ENCODE peak calls at places on chromosomes 11 and 22, in five cellular contexts. One of them, this sample, is unnamed. For H3K36me3, the result is how much of the 10 kb centered on the place peaks cover.

GRCh38 chr11:35477871-35478270 is 47.5 kb downstream of the PAMR1 start:
- DNase-seq in fibroblast of lung: no peak
- DNase-seq in left ventricle myocardium inferior: no peak
- DNase-seq in CD8-positive, alpha-beta memory T cell: no peak
- DNase-seq in body of pancreas: no peak
- DNase-seq in this sample: no peak

GRCh38 chr11:134730596-134731538 is 318.8 kb upstream of the B3GAT1 start:
- DNase-seq in left ventricle myocardium inferior: no peak
- DNase-seq in body of pancreas: no peak
- DNase-seq in CD8-positive, alpha-beta memory T cell: no peak
- DNase-seq in fibroblast of lung: no peak
- DNase-seq in this sample: peak

GRCh38 chr11:7882860-7883259 is 48.2 kb downstream of the OR10A6 start:
- DNase-seq in body of pancreas: no peak
- DNase-seq in left ventricle myocardium inferior: no peak
- DNase-seq in fibroblast of lung: no peak
- DNase-seq in CD8-positive, alpha-beta memory T cell: no peak
- DNase-seq in this sample: no peak

GRCh38 chr11:17439316-17439782 is 37.3 kb downstream of the ABCC8 start:
- DNase-seq in body of pancreas: peak
- DNase-seq in left ventricle myocardium inferior: no peak
- DNase-seq in CD8-positive, alpha-beta memory T cell: no peak
- DNase-seq in fibroblast of lung: no peak
- DNase-seq in this sample: no peak

GRCh38 chr11:78138694-78139421 is 568 bp downstream of the ALG8 start:
- DNase-seq in body of pancreas: no peak
- DNase-seq in fibroblast of lung: no peak
- DNase-seq in CD8-positive, alpha-beta memory T cell: peak
- DNase-seq in left ventricle myocardium inferior: no peak
- DNase-seq in this sample: no peak

GRCh38 chr11:16248248-16248647 is 108.1 kb downstream of the SOX6 start:
- DNase-seq in body of pancreas: no peak
- DNase-seq in left ventricle myocardium inferior: no peak
- DNase-seq in CD8-positive, alpha-beta memory T cell: no peak
- DNase-seq in fibroblast of lung: no peak
- DNase-seq in this sample: no peak

GRCh38 chr11:73290536-73290935 is 17.5 kb upstream of the ARHGEF17 start:
- DNase-seq in fibroblast of lung: no peak
- DNase-seq in CD8-positive, alpha-beta memory T cell: no peak
- DNase-seq in body of pancreas: no peak
- DNase-seq in left ventricle myocardium inferior: no peak
- DNase-seq in this sample: no peak

GRCh38 chr11:92166335-92166734 is 58.3 kb upstream of the FAT3 start:
- DNase-seq in left ventricle myocardium inferior: no peak
- DNase-seq in body of pancreas: no peak
- DNase-seq in fibroblast of lung: no peak
- DNase-seq in CD8-positive, alpha-beta memory T cell: no peak
- DNase-seq in this sample: no peak

GRCh38 chr11:129733384-129733783 is 82.3 kb upstream of the TMEM45B start:
- DNase-seq in left ventricle myocardium inferior: no peak
- DNase-seq in body of pancreas: no peak
- DNase-seq in CD8-positive, alpha-beta memory T cell: no peak
- DNase-seq in fibroblast of lung: no peak
- DNase-seq in this sample: no peak

GRCh38 chr22:24416611-24417010 is 10.8 kb upstream of the ADORA2A start:
- DNase-seq in fibroblast of lung: no peak
- DNase-seq in CD8-positive, alpha-beta memory T cell: no peak
- DNase-seq in body of pancreas: no peak
- DNase-seq in left ventricle myocardium inferior: no peak
- DNase-seq in this sample: no peak

GRCh38 chr11:130547761-130548490 is 99.5 kb downstream of the ADAMTS15 start:
- DNase-seq in left ventricle myocardium inferior: no peak
- DNase-seq in CD8-positive, alpha-beta memory T cell: no peak
- DNase-seq in fibroblast of lung: no peak
- DNase-seq in body of pancreas: no peak
- DNase-seq in this sample: no peak

GRCh38 chr22:49838771-49839717 is 11.4 kb upstream of the BRD1 start:
- DNase-seq in fibroblast of lung: no peak
- DNase-seq in CD8-positive, alpha-beta memory T cell: peak
- DNase-seq in left ventricle myocardium inferior: no peak
- DNase-seq in body of pancreas: no peak
- DNase-seq in this sample: no peak

GRCh38 chr22:35538801-35539321 is 1.8 kb upstream of the RASD2 start:
- DNase-seq in fibroblast of lung: no peak
- DNase-seq in body of pancreas: no peak
- DNase-seq in CD8-positive, alpha-beta memory T cell: no peak
- DNase-seq in left ventricle myocardium inferior: no peak
- DNase-seq in this sample: peak
- H3K36me3 ChIP-seq in fibroblast of lung: under half
- H3K36me3 ChIP-seq in body of pancreas: under half
- H3K36me3 ChIP-seq in CD8-positive, alpha-beta memory T cell: under half
- H3K36me3 ChIP-seq in left ventricle myocardium inferior: under half
- H3K36me3 ChIP-seq in this sample: under half

DNA sequence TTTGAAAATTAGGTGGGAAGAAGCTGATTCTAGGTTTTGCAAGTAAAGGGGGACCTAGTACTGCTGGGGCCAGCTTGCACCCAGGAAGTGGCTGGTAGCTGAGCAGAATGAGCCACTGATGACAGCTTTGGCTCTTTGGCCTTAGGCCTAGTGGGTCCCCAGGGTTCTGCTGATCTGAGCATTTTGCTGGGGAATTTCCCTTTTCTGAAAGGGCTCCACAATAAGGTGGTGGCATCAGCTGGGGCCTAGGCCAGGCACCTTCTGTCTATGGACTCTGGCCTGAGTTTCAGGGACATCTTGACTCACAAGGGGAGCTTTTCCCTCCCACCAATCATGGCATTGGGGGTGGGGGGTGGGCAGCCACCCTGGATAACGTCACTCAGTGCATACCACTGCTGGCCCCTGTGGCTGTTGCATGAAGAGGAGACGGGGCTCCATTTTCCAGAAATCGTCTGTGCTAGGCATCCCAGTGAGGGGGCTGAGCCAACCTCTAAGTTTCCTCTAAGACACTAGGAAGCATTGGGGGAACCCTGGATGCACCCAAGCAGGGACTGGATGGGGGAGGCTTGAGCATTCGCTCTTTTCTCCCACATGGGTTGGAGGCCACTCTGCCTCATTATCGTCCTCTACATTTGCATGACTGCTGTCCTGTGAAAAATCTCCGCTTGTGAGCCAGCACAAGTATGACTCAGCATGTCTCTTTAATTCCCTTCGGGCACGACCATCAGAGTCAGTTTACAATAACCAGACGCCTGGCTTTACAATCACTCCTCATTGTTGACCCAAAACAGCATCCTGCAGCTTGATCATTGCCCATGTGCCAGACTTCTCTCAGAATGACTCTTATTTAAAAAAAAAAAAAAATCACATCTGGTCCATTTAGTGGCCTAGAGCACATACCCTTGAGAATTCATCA is 145.0 kb upstream of the THY1 start:
- DNase-seq in body of pancreas: peak
- DNase-seq in left ventricle myocardium inferior: no peak
- DNase-seq in fibroblast of lung: peak
- DNase-seq in CD8-positive, alpha-beta memory T cell: no peak
- DNase-seq in this sample: peak
- H3K27ac ChIP-seq in body of pancreas: no peak
- H3K27ac ChIP-seq in left ventricle myocardium inferior: peak
- H3K27ac ChIP-seq in fibroblast of lung: no peak
- H3K27ac ChIP-seq in CD8-positive, alpha-beta memory T cell: no peak
- H3K27ac ChIP-seq in this sample: no peak

GRCh38 chr11:118651820-118652219 is 27.6 kb downstream of the TREH start:
- DNase-seq in left ventricle myocardium inferior: no peak
- DNase-seq in CD8-positive, alpha-beta memory T cell: no peak
- DNase-seq in body of pancreas: no peak
- DNase-seq in fibroblast of lung: no peak
- DNase-seq in this sample: no peak
- H3K36me3 ChIP-seq in left ventricle myocardium inferior: half or more
- H3K36me3 ChIP-seq in CD8-positive, alpha-beta memory T cell: under half
- H3K36me3 ChIP-seq in body of pancreas: under half
- H3K36me3 ChIP-seq in fibroblast of lung: under half
- H3K36me3 ChIP-seq in this sample: under half

GRCh38 chr11:74720596-74721478 is 10.4 kb downstream of the CHRDL2 start:
- DNase-seq in left ventricle myocardium inferior: peak
- DNase-seq in CD8-positive, alpha-beta memory T cell: no peak
- DNase-seq in fibroblast of lung: peak
- DNase-seq in body of pancreas: peak
- DNase-seq in this sample: no peak
- H3K27ac ChIP-seq in left ventricle myocardium inferior: peak
- H3K27ac ChIP-seq in CD8-positive, alpha-beta memory T cell: no peak
- H3K27ac ChIP-seq in fibroblast of lung: no peak
- H3K27ac ChIP-seq in body of pancreas: no peak
- H3K27ac ChIP-seq in this sample: no peak

GRCh38 chr11:44437122-44437521 is 127.2 kb upstream of the ALX4 start:
- DNase-seq in CD8-positive, alpha-beta memory T cell: no peak
- DNase-seq in body of pancreas: no peak
- DNase-seq in fibroblast of lung: no peak
- DNase-seq in left ventricle myocardium inferior: peak
- DNase-seq in this sample: no peak
- H3K36me3 ChIP-seq in CD8-positive, alpha-beta memory T cell: under half
- H3K36me3 ChIP-seq in body of pancreas: under half
- H3K36me3 ChIP-seq in fibroblast of lung: under half
- H3K36me3 ChIP-seq in left ventricle myocardium inferior: under half
- H3K36me3 ChIP-seq in this sample: under half

DNA sequence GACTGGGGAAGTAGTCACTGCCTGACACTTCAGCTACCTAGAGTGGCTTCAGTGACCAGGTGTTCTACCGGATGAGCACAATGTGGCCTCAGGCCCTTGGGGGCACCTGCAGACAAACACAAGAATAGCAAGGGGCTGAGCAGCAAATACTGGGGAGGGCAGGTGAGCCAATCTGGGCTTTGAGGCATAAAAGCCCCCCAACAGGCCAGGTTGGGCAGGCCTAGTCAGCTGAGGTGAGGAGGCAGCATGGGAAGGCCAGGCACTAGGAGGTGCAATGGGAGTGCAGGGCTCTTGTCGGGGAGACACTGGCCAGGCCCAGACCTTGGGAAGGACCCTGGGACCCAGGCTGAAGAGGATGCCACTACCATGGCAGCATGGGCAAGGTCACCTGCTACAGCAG is 9.0 kb downstream of the UFD1 start:
- DNase-seq in left ventricle myocardium inferior: no peak
- DNase-seq in CD8-positive, alpha-beta memory T cell: no peak
- DNase-seq in fibroblast of lung: no peak
- DNase-seq in body of pancreas: no peak
- DNase-seq in this sample: no peak
- H3K27ac ChIP-seq in left ventricle myocardium inferior: no peak
- H3K27ac ChIP-seq in CD8-positive, alpha-beta memory T cell: no peak
- H3K27ac ChIP-seq in fibroblast of lung: no peak
- H3K27ac ChIP-seq in body of pancreas: no peak
- H3K27ac ChIP-seq in this sample: no peak

GRCh38 chr11:126293726-126294125 is 10.1 kb upstream of the DCPS start:
- DNase-seq in left ventricle myocardium inferior: no peak
- DNase-seq in body of pancreas: no peak
- DNase-seq in CD8-positive, alpha-beta memory T cell: no peak
- DNase-seq in fibroblast of lung: no peak
- DNase-seq in this sample: no peak

GRCh38 chr11:126297004-126297403 is 6.9 kb upstream of the DCPS start:
- DNase-seq in left ventricle myocardium inferior: no peak
- DNase-seq in body of pancreas: no peak
- DNase-seq in CD8-positive, alpha-beta memory T cell: no peak
- DNase-seq in fibroblast of lung: no peak
- DNase-seq in this sample: no peak
- H3K36me3 ChIP-seq in left ventricle myocardium inferior: under half
- H3K36me3 ChIP-seq in body of pancreas: under half
- H3K36me3 ChIP-seq in CD8-positive, alpha-beta memory T cell: under half
- H3K36me3 ChIP-seq in fibroblast of lung: under half
- H3K36me3 ChIP-seq in this sample: under half

GRCh38 chr22:42635531-42635930 is 4.9 kb downstream of the ATP5MGL start:
- DNase-seq in CD8-positive, alpha-beta memory T cell: no peak
- DNase-seq in fibroblast of lung: peak
- DNase-seq in left ventricle myocardium inferior: peak
- DNase-seq in body of pancreas: no peak
- DNase-seq in this sample: peak
- H3K27ac ChIP-seq in CD8-positive, alpha-beta memory T cell: no peak
- H3K27ac ChIP-seq in fibroblast of lung: peak
- H3K27ac ChIP-seq in left ventricle myocardium inferior: peak
- H3K27ac ChIP-seq in body of pancreas: no peak
- H3K27ac ChIP-seq in this sample: no peak